ENCODE peak calls at places on chromosomes 2 and 18, in seven cellular contexts. W, G, S, C, A, V and H are unnamed samples.

GRCh38 chr2:1550658-1551316 is 137.5 kb downstream of the TPO start:
- DNase-seq in A (no peak), S (peak), G (peak), C (no peak), W (peak), V (no peak), H (no peak)

GRCh38 chr18:48921305-48922202 is 29.2 kb downstream of the SMAD7 start:
- DNase-seq in S (peak), A (peak), G (no peak), C (no peak), V (peak), W (no peak), H (no peak)

GRCh38 chr2:149431337-149431736 is 101.0 kb downstream of the LYPD6 start:
- DNase-seq in S (no peak), V (no peak), A (no peak), G (no peak), C (no peak), W (no peak), H (no peak)

GRCh38 chr18:13035249-13035914 is 44.2 kb downstream of the CEP192 start:
- DNase-seq in V (no peak), G (no peak), C (peak), A (no peak), S (no peak), W (no peak), H (no peak)

GRCh38 chr18:49846263-49846662 is 32.9 kb upstream of the ACAA2 start:
- DNase-seq in C (peak), G (no peak), S (no peak), A (no peak), V (no peak), W (no peak), H (peak)

GRCh38 chr2:191877875-191878274 is 31.0 kb upstream of the CAVIN2 start:
- DNase-seq in W (no peak), C (no peak), S (no peak), G (no peak), V (no peak), A (no peak), H (no peak)

GRCh38 chr18:46756172-46756558 is 688 bp downstream of the ST8SIA5 start:
- DNase-seq in W (no peak), S (no peak), C (no peak), A (no peak), G (no peak), V (no peak), H (no peak)

GRCh38 chr2:149719695-149720094 is 132.1 kb upstream of the MMADHC start:
- DNase-seq in V (no peak), G (no peak), W (no peak), S (no peak), A (no peak), C (no peak), H (no peak)

GRCh38 chr2:119223521-119224390 is at the start of gene STEAP3:
- DNase-seq in W (peak), S (peak), V (peak), G (peak), C (peak), A (peak), H (peak)

GRCh38 chr18:69282371-69282770 is 118.3 kb upstream of the DOK6 start:
- DNase-seq in S (no peak), V (no peak), W (no peak), G (no peak), C (no peak), A (no peak), H (no peak)

GRCh38 chr2:42903821-42904575 is 111.6 kb upstream of the HAAO start:
- DNase-seq in V (peak), C (no peak), S (no peak), A (peak), G (no peak), W (no peak), H (no peak)

GRCh38 chr2:170235860-170236638 is 58.1 kb downstream of the MYO3B start:
- DNase-seq in W (no peak), G (no peak), C (peak), S (peak), V (no peak), A (no peak), H (peak)

DNA sequence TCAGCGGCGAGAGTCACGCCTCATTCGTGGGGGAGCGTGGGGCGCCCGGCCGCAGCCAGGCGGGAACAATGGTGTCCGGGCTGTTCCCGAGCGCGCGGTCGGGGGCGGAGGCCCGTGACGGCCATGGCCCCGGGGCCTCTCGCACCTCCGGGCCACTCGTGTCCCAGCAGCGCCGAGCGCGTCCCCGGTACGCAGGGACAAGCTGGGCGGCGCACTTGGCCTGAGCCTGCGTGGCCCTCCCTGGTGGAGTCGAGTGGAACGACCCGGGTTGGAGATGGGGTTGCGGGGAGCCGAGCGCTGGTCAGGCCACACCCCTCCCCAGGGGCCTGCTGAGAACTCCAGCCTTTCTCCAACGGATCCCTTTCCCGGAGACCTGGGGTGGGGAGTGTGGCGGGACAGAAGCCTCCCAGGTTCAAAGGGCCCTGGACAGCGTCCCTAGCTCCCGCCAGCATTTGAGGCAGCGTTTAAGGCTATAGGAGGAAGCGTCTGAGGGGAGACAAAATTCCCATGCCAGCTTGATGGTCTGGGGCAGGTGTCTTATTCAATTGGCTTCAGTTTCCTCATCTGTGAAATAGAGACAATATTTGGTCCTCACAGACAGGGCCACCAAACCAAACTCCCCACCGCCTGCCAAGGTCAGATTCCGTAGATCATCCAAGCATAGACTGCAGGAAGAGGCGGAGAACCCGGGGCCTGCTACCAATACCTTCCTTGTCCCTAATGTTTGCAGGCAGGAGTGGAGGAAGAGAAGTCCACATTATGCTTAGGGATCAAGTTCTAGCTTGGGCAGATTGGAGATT is 545 bp downstream of the CNDP2 start:
- DNase-seq in S (peak), W (peak), C (peak), V (no peak), G (peak), A (peak), H (peak)
- TF ChIP-seq CTCF in S (peak), W (no peak), C (no peak), V (no peak), G (peak), A (no peak), H (peak)

GRCh38 chr2:237864940-237865622 is 5.7 kb downstream of the RAMP1 start:
- DNase-seq in G (peak), V (no peak), C (peak), S (no peak), W (no peak), A (no peak), H (no peak)
- H3K27ac ChIP-seq in G (peak), V (peak), C (peak), S (no peak), W (no peak), A (no peak), H (no peak)

DNA sequence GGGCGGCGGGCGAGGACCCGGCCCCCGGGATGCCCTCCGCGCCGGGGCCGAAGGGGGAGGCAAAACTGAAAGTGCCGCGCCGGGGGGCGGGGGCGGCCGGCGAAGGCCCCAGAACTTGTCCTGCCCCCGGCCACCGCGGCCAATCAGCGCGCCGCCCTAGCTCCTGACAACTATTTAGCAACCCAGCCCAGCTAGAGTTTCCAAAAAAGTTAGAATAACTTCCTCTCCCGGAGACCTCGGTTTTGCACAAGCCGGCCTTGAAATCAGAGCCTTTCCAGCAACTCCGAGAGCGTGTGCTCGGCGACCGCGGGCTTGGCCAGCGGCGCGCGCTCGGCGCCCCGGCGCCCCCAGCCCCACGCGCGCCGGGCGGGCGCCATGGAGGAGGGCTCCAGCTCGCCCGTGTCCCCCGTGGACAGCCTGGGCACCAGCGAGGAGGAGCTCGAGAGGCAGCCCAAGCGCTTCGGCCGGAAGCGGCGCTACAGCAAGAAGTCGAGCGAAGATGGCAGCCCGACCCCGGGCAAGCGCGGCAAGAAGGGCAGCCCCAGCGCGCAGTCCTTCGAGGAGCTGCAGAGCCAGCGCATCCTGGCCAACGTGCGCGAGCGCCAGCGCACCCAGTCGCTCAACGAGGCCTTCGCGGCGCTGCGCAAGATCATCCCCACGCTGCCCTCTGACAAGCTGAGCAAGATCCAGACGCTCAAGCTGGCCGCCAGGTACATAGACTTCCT is at the start of gene TWIST2:
- DNase-seq in W (peak), G (peak), A (peak), S (peak), V (peak), C (peak), H (peak)
- TF ChIP-seq CTCF in W (no peak), G (no peak), A (no peak), S (no peak), V (no peak), C (no peak), H (peak)

GRCh38 chr2:73836141-73836943 is 7.6 kb downstream of the STAMBP start:
- DNase-seq in S (no peak), G (peak), A (no peak), V (no peak), W (no peak), C (no peak), H (no peak)
- H3K27ac ChIP-seq in S (no peak), G (peak), A (no peak), V (no peak), W (no peak), C (no peak), H (no peak)